ENCODE peak calls at places on chromosomes 3 and 15, in six cellular contexts. Y is transverse colon, R is IMR-90, P is testis, J is right lobe of liver, A is body of pancreas. O is an unnamed sample.

GRCh38 chr3:48057521-48057920 is 41.3 kb upstream of the MAP4 start:
- DNase-seq in R (no peak), Y (no peak), A (no peak), P (no peak), J (no peak), O (no peak)

GRCh38 chr3:183151716-183152385 is 10.7 kb downstream of the LAMP3 start:
- DNase-seq in A (no peak), Y (no peak), P (no peak), R (no peak), J (no peak), O (peak; percentile 90)

GRCh38 chr15:51192560-51193280 is 98.0 kb upstream of the TNFAIP8L3 start:
- DNase-seq in J (peak; percentile 86), A (peak; percentile 85), Y (peak; percentile 91), R (peak; percentile 80), P (peak; percentile 96), O (peak; percentile 85)

GRCh38 chr15:61038387-61038786 is 190.7 kb downstream of the RORA start:
- DNase-seq in J (no peak), R (peak; percentile 44), P (peak; percentile 47), Y (peak; percentile 19), A (no peak), O (no peak)

GRCh38 chr3:150324261-150324660 is 83.8 kb upstream of the TSC22D2 start:
- DNase-seq in Y (no peak), R (no peak), P (no peak), J (no peak), A (no peak), O (no peak)

GRCh38 chr3:101676219-101676764 is 640 bp downstream of the ZBTB11 start:
- DNase-seq in Y (peak; percentile 96), A (peak; percentile 93), P (peak; percentile 95), R (peak; percentile 96), J (peak; percentile 97), O (peak; percentile 98)

GRCh38 chr15:41727143-41727542 is 47.1 kb upstream of the MAPKBP1 start:
- DNase-seq in P (no peak), R (peak; percentile 49), J (no peak), Y (no peak), A (no peak), O (no peak)

GRCh38 chr3:106609666-106610301 is 741.0 kb upstream of the CBLB start:
- DNase-seq in A (peak; percentile 67), P (peak; percentile 81), J (no peak), R (peak; percentile 93), Y (peak; percentile 43), O (peak; percentile 66)

GRCh38 chr3:170007031-170007663 is 30.6 kb upstream of the GPR160 start:
- DNase-seq in A (peak; percentile 57), J (no peak), Y (no peak), P (peak; percentile 47), R (peak; percentile 84), O (peak; percentile 89)

GRCh38 chr3:141095546-141095937 is 44.4 kb downstream of the SPSB4 start:
- DNase-seq in P (no peak), R (no peak), J (no peak), Y (no peak), A (no peak), O (no peak)

GRCh38 chr3:25103391-25103790 is 324.7 kb upstream of the RARB start:
- DNase-seq in A (no peak), Y (no peak), P (no peak), R (no peak), J (no peak), O (no peak)

GRCh38 chr15:95840004-95840403 is 490.5 kb upstream of the NR2F2 start:
- DNase-seq in R (peak; percentile 93), A (peak; percentile 20), P (peak; percentile 62), J (no peak), Y (no peak), O (no peak)

GRCh38 chr3:129934234-129935123 is 40.0 kb upstream of the TRH start:
- DNase-seq in R (peak; percentile 16), J (peak; percentile 55), A (peak; percentile 28), Y (no peak), P (peak; percentile 61), O (peak; percentile 60)

GRCh38 chr3:4351164-4351855 is 48.1 kb downstream of the SETMAR start:
- DNase-seq in A (no peak), P (no peak), J (no peak), Y (no peak), R (peak; percentile 36), O (no peak)
- H3K4me3 ChIP-seq in A (no peak overlapping the region), P (peak overlapping the region; percentile 37), J (peak overlapping the region; percentile 14), Y (no peak overlapping the region), R (peak overlapping the region; percentile 37), O (no peak overlapping the region)

DNA sequence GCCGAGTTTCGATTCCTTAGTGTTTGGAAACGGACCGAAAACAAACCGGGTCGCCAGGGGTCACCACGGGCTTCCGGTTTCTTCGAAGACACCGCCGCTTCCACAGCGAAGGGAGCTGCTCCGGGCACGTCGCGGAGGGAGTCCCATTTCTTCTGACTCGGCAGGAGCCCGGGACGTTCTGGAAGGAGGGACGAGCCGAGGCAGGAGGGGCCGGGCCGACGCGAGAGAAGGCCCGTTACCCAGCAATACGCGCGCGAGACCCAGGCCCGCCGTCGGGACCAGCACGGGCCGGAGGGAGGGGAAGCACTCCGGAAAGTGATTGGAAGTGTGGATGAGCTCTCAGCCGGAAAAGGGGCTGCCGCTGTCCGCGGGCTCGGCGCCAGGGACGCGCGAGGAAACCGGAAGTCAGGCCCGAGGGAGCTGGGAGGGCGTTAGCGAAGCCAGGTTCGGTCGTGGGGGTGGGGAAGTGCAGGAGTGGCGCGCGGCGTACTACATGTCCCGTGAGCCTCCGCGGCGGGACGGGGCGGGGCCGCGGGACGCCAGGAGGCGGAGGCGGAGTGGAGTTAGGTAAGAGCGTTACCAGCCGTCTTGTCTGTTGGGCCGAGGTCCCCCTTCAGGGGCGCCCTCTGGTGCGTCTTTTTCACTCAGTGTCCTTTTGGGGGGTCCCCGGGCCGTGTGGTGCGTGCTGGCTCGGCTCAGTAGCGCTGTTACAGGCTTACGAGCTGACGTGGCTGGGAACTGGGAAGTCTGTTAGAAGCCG is at the start of the genes AZI2 and ZCWPW2:
- DNase-seq in J (peak; percentile 98), R (peak; percentile 95), A (peak; percentile 97), Y (peak; percentile 97), P (peak; percentile 97), O (peak; percentile 96)
- TF ChIP-seq POLR2A in J (peak; percentile 74), R (peak; percentile 78), A (peak; percentile 90), Y (peak; percentile 71), P (peak; percentile 77), O (peak; percentile 64)

DNA sequence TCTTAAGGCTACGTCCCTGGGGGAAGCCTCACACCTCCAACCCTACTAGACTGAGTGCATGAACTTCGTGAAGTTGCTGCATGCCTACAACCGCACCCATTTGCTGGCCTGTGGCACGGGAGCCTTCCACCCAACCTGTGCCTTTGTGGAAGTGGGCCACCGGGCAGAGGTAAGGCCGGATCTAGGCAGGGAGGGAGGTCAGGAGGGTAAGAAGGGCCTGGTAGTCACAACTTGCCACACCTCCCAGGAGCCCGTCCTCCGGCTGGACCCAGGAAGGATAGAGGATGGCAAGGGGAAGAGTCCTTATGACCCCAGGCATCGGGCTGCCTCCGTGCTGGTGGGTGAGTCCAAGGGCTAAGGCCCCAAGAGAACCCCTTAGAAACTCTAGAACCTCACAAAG is 1.9 kb downstream of the SEMA3B start:
- DNase-seq in J (no peak), A (no peak), P (no peak), R (no peak), Y (no peak), O (no peak)
- H3K4me3 ChIP-seq in J (no peak overlapping the region), A (no peak overlapping the region), P (no peak overlapping the region), R (no peak overlapping the region), Y (no peak overlapping the region), O (no peak overlapping the region)

DNA sequence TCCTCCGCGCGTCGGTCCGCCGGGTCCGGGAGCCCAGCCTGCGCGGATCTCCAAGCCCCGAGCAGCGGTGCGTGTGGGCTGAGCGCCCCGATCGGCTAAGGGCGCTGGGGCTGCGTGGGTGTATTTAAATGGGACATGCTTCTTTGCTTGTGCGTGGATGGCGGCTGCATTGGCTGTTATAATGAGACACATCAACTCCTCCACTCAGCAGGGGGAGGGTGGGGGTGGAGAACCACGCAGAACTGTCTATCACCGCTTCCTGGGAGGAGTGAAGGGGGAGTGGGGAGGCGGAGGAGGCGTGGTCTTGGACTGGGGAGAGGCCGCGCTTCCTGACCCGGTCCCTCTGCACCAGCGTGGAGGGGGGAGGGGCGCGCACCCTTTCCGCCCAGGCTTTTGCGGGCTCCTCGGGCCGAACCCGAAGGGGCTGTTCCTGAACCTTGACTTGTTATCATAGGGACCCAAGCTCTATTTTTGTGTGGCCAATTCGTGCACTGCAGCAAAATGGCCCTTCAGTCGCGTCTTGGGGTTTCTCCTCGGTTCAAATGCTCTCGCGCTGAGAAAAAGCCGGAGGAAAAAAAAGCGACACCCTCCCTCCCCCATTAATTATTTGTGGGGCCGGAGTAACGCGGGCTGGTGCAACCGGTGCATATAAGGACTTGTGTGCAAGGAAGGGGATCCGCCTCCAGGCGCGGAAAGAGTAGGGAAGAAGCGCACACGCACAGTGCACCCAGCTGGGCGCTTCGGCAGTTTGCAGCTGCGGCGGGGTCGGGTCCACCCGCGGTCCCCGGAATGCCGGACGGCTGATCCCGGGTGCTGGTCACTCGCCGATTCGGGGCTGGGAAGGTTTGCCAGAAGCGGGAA is at the start of gene TNIK:
- DNase-seq in J (peak; percentile 98), Y (peak; percentile 96), R (peak; percentile 89), A (peak; percentile 93), P (peak; percentile 98), O (peak; percentile 97)
- TF ChIP-seq POLR2A in J (peak; percentile 60), Y (peak; percentile 71), R (no peak), A (peak; percentile 34), P (no peak), O (peak; percentile 34)

GRCh38 chr3:42402394-42403100 is 7.9 kb downstream of the LYZL4 start:
- DNase-seq in R (no peak), A (no peak), J (no peak), P (no peak), Y (no peak), O (no peak)
- H3K4me3 ChIP-seq in R (no peak overlapping the region), A (no peak overlapping the region), J (no peak overlapping the region), P (no peak overlapping the region), Y (no peak overlapping the region), O (no peak overlapping the region)

GRCh38 chr15:67120839-67121540 is 55.6 kb downstream of the SMAD3 start:
- DNase-seq in Y (peak; percentile 91), R (peak; percentile 97), A (peak; percentile 88), P (peak; percentile 85), J (peak; percentile 79), O (peak; percentile 75)
- TF ChIP-seq POLR2A in Y (peak; percentile 41), R (peak; percentile 17), A (no peak), P (no peak), J (no peak), O (no peak)

DNA sequence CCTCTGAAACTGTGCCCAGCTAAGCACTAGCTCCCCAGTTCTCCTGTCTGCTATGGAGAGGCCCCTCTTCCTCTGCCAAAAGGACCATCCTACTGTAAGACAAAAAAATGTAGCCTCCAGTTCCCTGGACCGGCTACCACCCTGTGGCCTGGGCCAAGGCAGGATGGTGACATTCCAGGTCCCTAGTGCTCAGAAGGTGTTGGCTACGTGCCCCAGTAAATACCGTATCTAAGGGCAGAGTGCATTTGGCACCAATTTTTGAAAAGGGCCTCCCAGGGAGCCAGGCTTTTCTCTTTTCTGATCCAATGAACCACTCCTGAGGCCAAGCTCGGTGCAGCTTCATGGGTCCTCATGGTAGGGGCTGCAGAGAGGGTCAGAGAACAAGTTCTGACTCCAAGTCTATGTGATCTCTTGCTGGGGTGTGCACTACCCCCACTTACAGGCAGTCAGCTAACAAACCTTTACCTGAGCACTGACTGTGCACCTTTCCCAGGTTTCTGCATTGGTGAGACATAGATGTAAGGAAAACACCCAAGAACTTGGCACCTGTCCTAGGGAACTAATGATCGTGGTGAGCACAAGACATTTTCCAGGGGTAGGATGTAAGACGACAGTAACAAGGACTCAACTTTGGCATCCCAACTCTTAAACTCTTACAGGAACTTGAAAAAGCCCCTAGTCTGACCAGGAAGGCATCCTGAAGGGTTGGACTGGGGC is 32.6 kb downstream of the TLE3 start:
- DNase-seq in A (peak; percentile 94), Y (peak; percentile 62), J (peak; percentile 82), P (no peak), R (no peak), O (no peak)
- H3K4me3 ChIP-seq in A (no peak overlapping the region), Y (no peak overlapping the region), J (no peak overlapping the region), P (no peak overlapping the region), R (no peak overlapping the region), O (no peak overlapping the region)

GRCh38 chr3:50353231-50354004 is 2.8 kb downstream of the CYB561D2 start:
- DNase-seq in A (no peak), P (no peak), R (no peak), Y (no peak), J (no peak), O (no peak)
- TF ChIP-seq POLR2A in A (no peak), P (no peak), R (no peak), Y (no peak), J (no peak), O (no peak)

O was measured in NB4.